ENCODE peak calls at places on chromosomes 3 and 15, in four cellular contexts. I is GM12878, W is SK-N-SH, D is HepG2. Q is an unnamed sample.

GRCh38 chr3:196400331-196400730 is 31.9 kb downstream of the UBXN7 start:
- DNase-seq in D (no peak), I (no peak), W (no peak), Q (no peak)

GRCh38 chr3:157868168-157868567 is 238.1 kb downstream of the SHOX2 start:
- DNase-seq in I (no peak), D (no peak), W (no peak), Q (no peak)

GRCh38 chr3:15164356-15164755 is 41.7 kb upstream of the CAPN7 start:
- DNase-seq in W (no peak), D (no peak), I (no peak), Q (no peak)

GRCh38 chr3:12139111-12139511 is 19.6 kb downstream of the TIMP4 start:
- DNase-seq in D (peak), W (peak), I (no peak), Q (no peak)

GRCh38 chr3:113094514-113094913 is 103.7 kb downstream of the GTPBP8 start:
- DNase-seq in D (no peak), I (no peak), W (no peak), Q (no peak)

GRCh38 chr3:179719048-179719734 is 66.4 kb downstream of the USP13 start:
- DNase-seq in W (no peak), I (no peak), D (no peak), Q (no peak)

GRCh38 chr15:42547926-42548257 is 701 bp downstream of the LRRC57 start:
- DNase-seq in I (no peak), W (no peak), D (peak), Q (no peak)

GRCh38 chr15:49815937-49816336 is 195.1 kb downstream of the DTWD1 start:
- DNase-seq in D (no peak), I (peak), W (no peak), Q (no peak)

GRCh38 chr15:92668086-92668485 is 12.5 kb upstream of the FAM174B start:
- DNase-seq in D (no peak), W (no peak), I (no peak), Q (no peak)

GRCh38 chr3:186107148-186108105 is 1.5 kb downstream of the ETV5 start:
- DNase-seq in D (peak), I (no peak), W (peak), Q (peak)

GRCh38 chr15:72722071-72722696 is 36.2 kb downstream of the BBS4 start:
- DNase-seq in W (peak), I (peak), D (peak), Q (peak)

GRCh38 chr3:15964605-15965061 is 166.9 kb upstream of the ANKRD28 start:
- DNase-seq in D (no peak), W (no peak), I (no peak), Q (no peak)

GRCh38 chr3:29695201-29695904 is 414.5 kb downstream of the RBMS3 start:
- DNase-seq in W (no peak), I (no peak), D (no peak), Q (no peak)
- TF ChIP-seq NFIC in W (no peak), I (no peak), D (no peak), Q (no peak)

GRCh38 chr3:35544976-35545375 is 94.3 kb upstream of the ARPP21 start:
- DNase-seq in D (no peak), I (no peak), W (no peak), Q (no peak)

GRCh38 chr3:35549690-35550089 is 89.6 kb upstream of the ARPP21 start:
- DNase-seq in W (no peak), D (no peak), I (no peak), Q (no peak)
- TF ChIP-seq NFIC in W (no peak), D (no peak), I (no peak), Q (no peak)

DNA sequence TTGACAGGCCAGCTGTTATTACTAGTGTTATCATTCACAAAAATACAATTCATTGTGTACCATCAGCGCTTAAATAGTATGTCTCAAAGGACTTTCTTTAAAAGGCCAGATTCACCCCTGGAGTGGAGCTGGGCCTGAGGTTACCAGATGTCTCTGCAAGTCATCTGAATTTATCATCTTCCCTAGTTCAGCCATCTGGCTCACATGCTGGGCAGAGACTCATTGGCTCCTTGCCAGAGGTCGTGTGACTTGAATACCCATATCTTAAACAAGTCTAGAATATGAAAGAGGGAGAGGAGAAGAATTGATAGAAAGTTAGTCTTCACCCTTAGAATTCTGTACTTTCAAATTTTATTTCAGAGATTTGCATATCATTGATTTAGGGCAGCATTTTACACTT is 16.9 kb upstream of the FMN1 start:
- DNase-seq in I (no peak), W (peak), D (no peak), Q (no peak)
- TF ChIP-seq NFIC in I (no peak), W (peak), D (no peak), Q (peak)

GRCh38 chr15:90617171-90617570 is 87.4 kb downstream of the CRTC3 start:
- DNase-seq in D (no peak), I (no peak), W (no peak), Q (no peak)
- TF ChIP-seq NFIC in D (no peak), I (no peak), W (no peak), Q (no peak)